ENCODE peak calls at places on chromosomes 13 and 19, in nine cellular contexts. L is NCI-H1092; V is germinal center; O is non-pigmented ciliary epithelial cell; N is stimulated activated CD4-positive, alpha-beta T cell treated with anti-CD3 and anti-CD28 coated beads, Interleukin-1b, Interleukin-23, amount 100 ng/mL, for 24 hours; I is activated T-cell treated with anti-CD3 and anti-CD28 coated beads for 1 hour; E is activated CD8-positive, alpha-beta memory T cell treated with anti-CD3 and anti-CD28 coated beads for 4 hours; C is glutamatergic neuron; Q is ACHN. Y is an unnamed sample.

GRCh38 chr13:37486171-37486661 is 112.4 kb downstream of the POSTN start:
- DNase-seq in O (no peak), E (no peak), N (no peak), C (no peak), L (no peak), V (no peak), I (no peak), Q (no peak), Y (no peak)

GRCh38 chr13:109778102-109778542 is 8.3 kb downstream of the IRS2 start:
- DNase-seq in E (no peak), O (no peak), C (no peak), L (no peak), V (no peak), N (no peak), Q (peak), I (no peak), Y (peak)

GRCh38 chr13:40181203-40181845 is 485.1 kb downstream of the FOXO1 start:
- DNase-seq in O (peak), Q (no peak), E (no peak), L (no peak), V (no peak), I (no peak), C (no peak), N (no peak), Y (no peak)

GRCh38 chr13:83221813-83222241 is 660.4 kb downstream of the SLITRK1 start:
- DNase-seq in N (no peak), I (no peak), Q (no peak), V (no peak), O (peak), C (no peak), L (no peak), E (no peak), Y (no peak)

GRCh38 chr13:24564881-24565280 is 52.3 kb upstream of the PARP4 start:
- DNase-seq in I (no peak), L (no peak), C (no peak), V (no peak), E (no peak), N (no peak), O (no peak), Q (no peak), Y (no peak)

GRCh38 chr19:19269952-19270694 is 3.0 kb downstream of the TM6SF2 start:
- DNase-seq in L (no peak), E (no peak), C (no peak), N (no peak), V (peak), I (no peak), Q (no peak), O (no peak), Y (no peak)

GRCh38 chr19:38848299-38849146 is 1.3 kb downstream of the HNRNPL start:
- DNase-seq in Q (peak), C (no peak), N (no peak), O (no peak), L (no peak), V (no peak), E (no peak), I (no peak), Y (no peak)

GRCh38 chr19:15631817-15632216 is 8.9 kb upstream of the CYP4F3 start:
- DNase-seq in O (no peak), E (no peak), Q (peak), L (no peak), N (peak), I (no peak), V (peak), C (peak), Y (no peak)

GRCh38 chr13:112582305-112582704 is 5.6 kb downstream of the TUBGCP3 start:
- DNase-seq in N (no peak), V (no peak), C (no peak), Q (no peak), L (no peak), O (no peak), E (no peak), I (no peak), Y (no peak)

GRCh38 chr13:32098275-32098674 is 66.7 kb downstream of the FRY start:
- DNase-seq in I (no peak), Q (no peak), C (no peak), V (no peak), N (no peak), L (no peak), E (no peak), O (no peak), Y (no peak)

GRCh38 chr13:60448907-60449510 is 52.0 kb downstream of the TDRD3 start:
- DNase-seq in Q (peak), V (peak), C (no peak), E (no peak), I (no peak), O (peak), L (no peak), N (no peak), Y (peak)

GRCh38 chr13:48679941-48680630 is 26.4 kb downstream of the CYSLTR2 start:
- DNase-seq in L (no peak), Q (no peak), I (no peak), V (no peak), E (no peak), O (no peak), N (no peak), C (no peak), Y (no peak)

GRCh38 chr19:13398182-13398581 is 108.1 kb downstream of the CACNA1A start:
- DNase-seq in C (no peak), N (no peak), L (no peak), V (no peak), E (no peak), O (no peak), Q (no peak), I (no peak), Y (no peak)

GRCh38 chr19:40229926-40230417 is 3.5 kb upstream of the CCNP start:
- DNase-seq in I (no peak), V (no peak), C (no peak), O (no peak), N (no peak), Q (no peak), E (no peak), L (no peak), Y (no peak)

GRCh38 chr13:73167046-73167820 is 108.4 kb downstream of the KLF5 start:
- DNase-seq in C (no peak), E (no peak), I (no peak), L (no peak), N (no peak), V (no peak), O (no peak), Q (no peak), Y (no peak)

GRCh38 chr19:17797397-17798201 is 2.7 kb downstream of the B3GNT3 start:
- DNase-seq in C (no peak), V (no peak), I (no peak), Q (peak), L (no peak), E (no peak), N (no peak), O (no peak), Y (no peak)

GRCh38 chr13:30493670-30494381 is 28.1 kb upstream of the HMGB1 start:
- DNase-seq in O (no peak), I (no peak), Q (no peak), V (no peak), C (no peak), E (no peak), L (no peak), N (no peak), Y (no peak)

GRCh38 chr13:98050041-98050466 is 92.8 kb upstream of the FARP1 start:
- DNase-seq in V (no peak), C (no peak), L (no peak), N (no peak), O (no peak), Q (peak), I (no peak), E (no peak), Y (peak)

GRCh38 chr19:46551175-46551574 is 50.0 kb upstream of the CALM3 start:
- DNase-seq in V (no peak), N (no peak), C (no peak), Q (no peak), O (no peak), I (no peak), E (no peak), L (no peak), Y (no peak)

GRCh38 chr19:55080915-55081772 is 5.5 kb downstream of the EPS8L1 start:
- DNase-seq in C (peak), O (no peak), V (peak), I (peak), E (peak), Q (no peak), L (no peak), N (peak), Y (no peak)

GRCh38 chr13:43237616-43238015 is 214.2 kb downstream of the DNAJC15 start:
- DNase-seq in O (no peak), L (no peak), Q (no peak), E (no peak), I (no peak), C (no peak), N (no peak), V (no peak), Y (no peak)

GRCh38 chr19:56348289-56348877 is 33.7 kb upstream of the ZSCAN5A start:
- DNase-seq in L (no peak), C (no peak), I (no peak), O (no peak), Q (no peak), V (no peak), E (no peak), N (no peak), Y (no peak)

GRCh38 chr19:18340237-18340989 is at the start of gene PGPEP1:
- DNase-seq in E (no peak), C (peak), L (peak), V (peak), N (peak), O (no peak), I (peak), Q (peak), Y (no peak)

GRCh38 chr13:20028953-20029352 is 70.4 kb downstream of the ZMYM2 start:
- DNase-seq in N (no peak), I (no peak), E (no peak), L (no peak), O (no peak), C (no peak), V (no peak), Q (no peak), Y (no peak)

GRCh38 chr19:1017115-1017905 is 3.6 kb downstream of the TMEM259 start:
- DNase-seq in L (no peak), O (no peak), N (no peak), V (no peak), Q (no peak), C (no peak), I (no peak), E (no peak), Y (no peak)

GRCh38 chr19:46571495-46571894 is 29.6 kb upstream of the CALM3 start:
- DNase-seq in O (no peak), L (no peak), I (no peak), V (no peak), N (no peak), Q (peak), C (peak), E (no peak), Y (no peak)

GRCh38 chr13:71759506-71760225 is 107.3 kb downstream of the DACH1 start:
- DNase-seq in Q (no peak), E (no peak), N (no peak), V (no peak), C (no peak), O (no peak), I (no peak), L (no peak), Y (no peak)

GRCh38 chr13:112603641-112604220 is 15.8 kb upstream of the TUBGCP3 start:
- DNase-seq in Q (no peak), V (no peak), E (no peak), C (no peak), N (no peak), O (no peak), L (no peak), I (no peak), Y (no peak)

GRCh38 chr19:49098795-49099194 is 13.5 kb downstream of the SNRNP70 start:
- DNase-seq in E (no peak), C (no peak), V (no peak), L (no peak), O (no peak), N (no peak), Q (no peak), I (no peak), Y (no peak)

GRCh38 chr13:80030491-80030890 is 310.4 kb downstream of the SPRY2 start:
- DNase-seq in Q (peak), O (no peak), V (no peak), N (no peak), E (no peak), C (peak), L (no peak), I (no peak), Y (no peak)